ENCODE peak calls at places on chromosomes 3 and 15, in five cellular contexts. L is SJSA1, Q is heart left ventricle, D is left ventricle myocardium inferior, U is neuronal stem cell. M is an unnamed sample. For H3K9me3, the result is how much of the 10 kb centered on the place peaks cover.

GRCh38 chr3:48402281-48402732 is 27.6 kb downstream of the PLXNB1 start:
- DNase-seq in L (peak), Q (peak), D (peak), U (no peak), M (peak)

GRCh38 chr3:151593923-151594322 is 133.1 kb upstream of the IGSF10 start:
- DNase-seq in L (peak), Q (no peak), D (no peak), U (no peak), M (no peak)

GRCh38 chr3:134751831-134752230 is 43.2 kb upstream of the EPHB1 start:
- DNase-seq in L (no peak), Q (no peak), D (no peak), U (no peak), M (no peak)

GRCh38 chr15:28018291-28019044 is 80.6 kb downstream of the OCA2 start:
- DNase-seq in L (no peak), Q (no peak), D (no peak), U (no peak), M (no peak)

GRCh38 chr3:98986073-98986472 is 84.6 kb upstream of the DCBLD2 start:
- DNase-seq in L (peak), Q (no peak), D (no peak), U (peak), M (no peak)

GRCh38 chr3:47440131-47440530 is 35.6 kb downstream of the SCAP start:
- DNase-seq in L (no peak), Q (no peak), D (no peak), U (no peak), M (no peak)

GRCh38 chr3:14879161-14879888 is 60.6 kb downstream of the FGD5 start:
- DNase-seq in L (no peak), Q (no peak), D (peak), U (no peak), M (no peak)

GRCh38 chr3:50378024-50378423 is 18.7 kb upstream of the TMEM115 start:
- DNase-seq in L (no peak), Q (no peak), D (no peak), U (no peak), M (no peak)

GRCh38 chr15:60945196-60945595 is 283.9 kb downstream of the RORA start:
- DNase-seq in L (no peak), Q (no peak), D (peak), U (no peak), M (peak)

GRCh38 chr3:186782542-186783069 is 771 bp upstream of the EIF4A2 start:
- DNase-seq in L (no peak), Q (no peak), D (no peak), U (no peak), M (no peak)

GRCh38 chr3:43773273-43774104 is 82.8 kb downstream of the ABHD5 start:
- DNase-seq in L (no peak), Q (peak), D (peak), U (no peak), M (no peak)

GRCh38 chr15:99963976-99964375 is 230.7 kb upstream of the LYSMD4 start:
- DNase-seq in L (no peak), Q (no peak), D (no peak), U (no peak), M (no peak)

GRCh38 chr3:15345051-15345607 is 12.7 kb upstream of the SH3BP5 start:
- DNase-seq in L (no peak), Q (no peak), D (no peak), U (no peak), M (no peak)

GRCh38 chr3:133384331-133385027 is 15.4 kb upstream of the BFSP2 start:
- DNase-seq in L (peak), Q (peak), D (peak), U (peak), M (peak)

GRCh38 chr3:50173685-50174516 is 17.5 kb upstream of the GNAT1 start:
- DNase-seq in L (no peak), Q (no peak), D (no peak), U (no peak), M (no peak)

GRCh38 chr15:90895571-90896117 is 7.5 kb upstream of the MAN2A2 start:
- DNase-seq in L (no peak), Q (peak), D (no peak), U (no peak), M (no peak)

DNA sequence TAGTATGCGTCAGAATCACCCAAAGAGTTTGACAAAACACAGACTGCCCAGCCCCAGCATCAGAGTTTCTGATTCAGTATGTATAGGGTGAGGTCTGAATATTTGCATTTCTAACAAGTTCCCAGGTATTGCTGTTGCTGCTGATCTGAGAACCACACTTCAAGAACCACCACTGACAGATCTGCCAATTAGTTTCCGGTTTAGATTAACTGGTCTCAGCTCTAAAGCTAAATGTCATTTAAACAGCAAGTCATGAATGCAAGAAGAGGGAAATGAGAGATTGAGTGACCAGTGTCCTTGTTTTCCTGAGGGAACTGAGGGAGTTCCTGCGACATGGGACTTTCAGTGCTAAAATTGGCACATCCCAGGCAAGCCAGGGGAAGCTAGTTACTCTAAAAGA is 305.0 kb downstream of the ZNF385D start:
- DNase-seq in L (no peak), Q (no peak), D (no peak), U (no peak), M (no peak)
- H3K9me3 ChIP-seq in L (under half), Q (under half), D (under half), U (under half), M (under half)

DNA sequence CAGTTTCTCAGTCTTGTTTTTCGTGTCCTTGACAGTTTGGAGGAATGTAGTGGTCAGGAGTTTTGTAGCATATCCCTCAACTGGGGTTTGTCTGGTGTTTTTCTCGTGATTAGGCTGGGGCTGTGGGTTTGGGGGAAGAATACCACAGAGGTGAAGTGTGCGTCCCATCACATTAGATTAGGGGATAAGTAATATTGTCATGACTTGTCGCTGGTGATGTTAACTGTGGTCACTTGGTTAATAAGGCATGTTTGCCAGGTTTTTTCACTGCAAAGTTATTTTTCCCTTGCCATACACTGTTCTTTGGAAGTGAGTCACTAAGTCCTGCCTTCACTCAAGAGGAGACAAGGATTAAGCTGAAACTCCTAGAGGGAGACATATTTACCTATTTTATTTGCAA is 39.1 kb downstream of the PAK2 start:
- DNase-seq in L (peak), Q (no peak), D (no peak), U (no peak), M (no peak)
- H3K9me3 ChIP-seq in L (under half), Q (under half), D (under half), U (under half), M (under half)

DNA sequence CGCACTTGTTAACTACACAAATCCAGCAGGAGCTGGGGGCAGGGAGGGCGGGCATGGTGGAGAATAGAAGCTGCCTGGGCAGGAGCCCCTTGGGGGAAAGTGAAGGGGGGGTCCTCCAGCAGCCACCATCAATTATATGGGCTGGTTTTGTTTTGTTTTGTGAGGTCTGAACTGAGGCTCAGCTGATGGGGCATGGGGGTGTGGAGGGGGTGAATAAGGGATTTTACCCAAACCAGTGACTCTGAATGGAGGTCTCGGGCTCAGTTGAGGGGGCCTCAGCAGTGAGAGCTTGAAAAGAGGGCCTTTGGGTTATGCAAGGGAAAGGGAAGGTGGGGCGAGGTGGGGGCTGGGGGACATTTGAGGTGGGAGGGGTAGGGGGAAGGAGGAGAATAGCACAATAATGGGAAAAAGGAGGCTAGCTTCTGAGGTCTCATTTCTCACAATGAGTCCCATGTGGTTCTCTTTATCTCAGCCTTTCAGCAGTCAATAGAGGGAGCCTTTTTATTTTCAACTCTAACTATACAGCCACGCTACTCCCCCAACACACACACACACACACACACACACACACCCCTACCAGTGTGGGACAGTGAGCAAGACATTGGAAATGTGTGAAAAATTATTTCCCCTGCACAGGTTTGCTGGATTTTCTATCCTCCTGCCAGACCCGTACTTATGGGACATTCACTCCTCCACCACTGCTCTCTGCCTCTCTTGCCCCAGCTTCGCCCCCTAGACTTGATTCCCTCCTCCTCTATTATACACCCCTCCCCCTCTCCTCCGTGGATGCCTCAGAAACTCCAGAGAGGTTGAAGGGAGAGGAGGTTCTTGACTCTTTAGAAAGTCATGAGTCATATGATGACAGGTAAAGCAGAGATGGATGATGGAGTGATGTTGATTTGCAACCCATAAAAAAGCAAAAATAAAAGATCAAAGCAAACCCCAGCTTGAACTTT is 96.0 kb downstream of the GTPBP8 start:
- DNase-seq in L (no peak), Q (no peak), D (no peak), U (peak), M (no peak)
- H3K9me3 ChIP-seq in L (under half), Q (under half), D (under half), U (under half), M (under half)

DNA sequence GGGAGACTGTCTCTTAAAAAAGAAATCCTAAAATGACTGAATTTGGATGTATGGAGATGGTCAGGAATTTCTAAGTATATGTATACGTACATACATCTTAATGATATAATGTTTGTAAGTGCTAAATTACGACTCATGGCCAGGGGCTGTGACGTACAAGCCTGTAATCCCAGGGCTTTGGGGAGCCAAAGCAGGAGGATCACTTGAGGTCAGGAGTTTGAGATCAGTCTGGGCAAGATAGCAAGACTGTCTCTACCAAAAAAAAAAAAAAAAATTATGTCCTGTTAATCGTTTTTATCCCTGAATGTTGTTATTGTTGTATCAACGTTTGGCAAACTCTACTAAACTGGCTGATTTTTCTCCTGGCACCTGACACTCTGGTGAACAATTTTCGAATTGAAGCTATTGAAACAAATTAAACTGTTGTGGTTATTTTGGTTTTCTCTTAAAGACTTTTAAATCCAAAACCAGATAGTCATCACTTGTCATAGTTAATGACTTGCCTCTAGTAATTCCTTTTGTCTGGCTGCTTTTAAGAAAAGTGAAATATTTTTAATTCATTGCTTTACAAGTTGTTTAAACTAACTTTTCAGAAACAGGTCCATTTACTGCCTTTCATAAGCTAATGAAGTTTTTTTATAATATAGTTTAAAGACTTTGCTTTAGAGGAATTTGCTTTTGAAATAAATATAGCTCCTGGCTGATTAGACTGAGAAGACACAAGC is 7.0 kb downstream of the MORF4L1 start:
- DNase-seq in L (no peak), Q (no peak), D (no peak), U (no peak), M (no peak)
- H3K9me3 ChIP-seq in L (under half), Q (under half), D (under half), U (under half), M (under half)

GRCh38 chr15:86553116-86553515 is 473.4 kb downstream of the AGBL1 start:
- DNase-seq in L (no peak), Q (no peak), D (no peak), U (no peak), M (no peak)

GRCh38 chr15:86555114-86555513 is 475.4 kb downstream of the AGBL1 start:
- DNase-seq in L (no peak), Q (no peak), D (no peak), U (no peak), M (no peak)

GRCh38 chr15:86550075-86550474 is 470.4 kb downstream of the AGBL1 start:
- DNase-seq in L (no peak), Q (no peak), D (no peak), U (no peak), M (no peak)
- H3K9me3 ChIP-seq in L (under half), Q (under half), D (under half), U (under half), M (under half)

GRCh38 chr15:49558924-49559323 is 61.7 kb downstream of the FAM227B start:
- DNase-seq in L (no peak), Q (no peak), D (no peak), U (no peak), M (no peak)
- H3K9me3 ChIP-seq in L (under half), Q (under half), D (half or more), U (under half), M (under half)

DNA sequence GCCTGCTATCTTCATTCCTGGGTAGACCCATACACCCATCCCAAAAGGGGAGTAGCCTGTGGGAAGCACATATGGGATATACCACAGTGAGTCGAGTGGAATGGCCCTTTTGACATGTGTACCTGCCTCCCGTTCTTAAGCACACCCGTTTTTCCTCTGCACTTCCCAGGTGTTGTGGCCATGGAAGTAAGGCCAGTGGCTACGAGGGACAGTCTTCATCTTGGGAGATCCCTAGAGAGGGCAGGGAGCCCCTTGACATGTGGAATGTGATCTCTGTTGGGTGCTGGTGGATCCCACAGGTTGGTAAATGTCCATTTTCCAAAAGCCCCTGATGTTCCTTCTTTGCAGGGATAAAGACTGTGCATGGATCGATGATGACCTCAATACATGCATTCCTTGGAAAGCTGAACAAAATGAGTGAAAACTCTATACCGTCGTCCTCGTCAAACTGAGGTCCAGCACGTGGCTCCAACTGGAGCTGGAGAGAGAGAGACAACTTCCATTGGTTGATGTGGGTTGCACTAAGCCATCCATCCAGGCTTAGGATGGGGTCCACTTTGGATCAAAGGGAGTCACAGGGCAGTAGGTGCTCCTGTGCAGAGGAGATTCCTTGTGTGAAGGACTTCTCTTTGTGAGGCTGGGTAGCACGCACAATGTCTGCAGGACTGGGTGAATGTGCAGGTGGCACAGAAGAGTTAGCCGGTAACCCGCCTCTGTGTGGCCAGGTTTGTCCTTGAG is 136.8 kb downstream of the SNRPN start:
- DNase-seq in L (no peak), Q (no peak), D (no peak), U (no peak), M (no peak)
- H3K9me3 ChIP-seq in L (under half), Q (under half), D (half or more), U (under half), M (under half)

GRCh38 chr15:23854535-23855252 is 167.6 kb upstream of the NDN start:
- DNase-seq in L (no peak), Q (no peak), D (no peak), U (no peak), M (no peak)
- H3K9me3 ChIP-seq in L (under half), Q (under half), D (under half), U (under half), M (under half)

GRCh38 chr3:178987745-178988144 is 83.9 kb downstream of the ZMAT3 start:
- DNase-seq in L (no peak), Q (no peak), D (no peak), U (no peak), M (no peak)
- H3K9me3 ChIP-seq in L (under half), Q (under half), D (half or more), U (under half), M (under half)

GRCh38 chr15:25067725-25068309 is 113.0 kb downstream of the SNRPN start:
- DNase-seq in L (no peak), Q (no peak), D (no peak), U (no peak), M (no peak)
- H3K9me3 ChIP-seq in L (half or more), Q (under half), D (half or more), U (half or more), M (under half)

M was measured in uterus.